ENCODE peak calls at places on chromosome 15, in four cellular contexts. B is WTC11, H is psoas muscle, Y is A549. Z is an unnamed sample.

GRCh38 chr15:45343258-45343860 is 35.0 kb downstream of the GATM start:
- DNase-seq in H (no peak), Y (no peak), B (no peak), Z (no peak)

GRCh38 chr15:78035861-78036476 is 41.5 kb downstream of the TBC1D2B start:
- DNase-seq in B (no peak), H (no peak), Y (no peak), Z (no peak)

GRCh38 chr15:76185716-76186115 is 125.6 kb downstream of the ETFA start:
- DNase-seq in B (peak), H (no peak), Y (peak), Z (no peak)

GRCh38 chr15:101497484-101498034 is 8.1 kb upstream of the PCSK6 start:
- DNase-seq in Y (no peak), B (no peak), H (no peak), Z (no peak)

GRCh38 chr15:49084285-49084570 is 38.0 kb upstream of the SECISBP2L start:
- DNase-seq in Y (no peak), H (no peak), B (no peak), Z (no peak)

GRCh38 chr15:32718082-32718821 is 448 bp downstream of the GREM1 start:
- DNase-seq in H (no peak), Y (no peak), B (peak), Z (no peak)

GRCh38 chr15:41056810-41057209 is 59.3 kb downstream of the INO80 start:
- DNase-seq in Y (no peak), B (no peak), H (no peak), Z (no peak)

GRCh38 chr15:48781481-48782081 is 29.3 kb downstream of the CEP152 start:
- DNase-seq in H (no peak), B (no peak), Y (no peak), Z (peak)

GRCh38 chr15:61994216-61994615 is 66.0 kb downstream of the VPS13C start:
- DNase-seq in H (no peak), Y (no peak), B (no peak), Z (no peak)

GRCh38 chr15:44788748-44789147 is 52.4 kb downstream of the TRIM69 start:
- DNase-seq in B (no peak), H (no peak), Y (no peak), Z (no peak)

GRCh38 chr15:29021901-29022300 is 136.1 kb downstream of the APBA2 start:
- DNase-seq in B (no peak), Y (no peak), H (no peak), Z (no peak)

GRCh38 chr15:38894260-38894948 is 329.8 kb upstream of the RASGRP1 start:
- DNase-seq in Y (peak), H (no peak), B (no peak), Z (no peak)

GRCh38 chr15:34336947-34337556 is 529 bp downstream of the SLC12A6 start:
- DNase-seq in Y (no peak), H (no peak), B (no peak), Z (no peak)

GRCh38 chr15:77747175-77748077 is 114.7 kb upstream of the LINGO1 start:
- DNase-seq in H (no peak), B (no peak), Y (no peak), Z (no peak)

GRCh38 chr15:90904746-90905145 is 1.6 kb downstream of the MAN2A2 start:
- DNase-seq in Y (no peak), H (no peak), B (no peak), Z (no peak)

GRCh38 chr15:87949214-87949933 is 307.2 kb downstream of the NTRK3 start:
- DNase-seq in H (no peak), Y (no peak), B (no peak), Z (no peak)

DNA sequence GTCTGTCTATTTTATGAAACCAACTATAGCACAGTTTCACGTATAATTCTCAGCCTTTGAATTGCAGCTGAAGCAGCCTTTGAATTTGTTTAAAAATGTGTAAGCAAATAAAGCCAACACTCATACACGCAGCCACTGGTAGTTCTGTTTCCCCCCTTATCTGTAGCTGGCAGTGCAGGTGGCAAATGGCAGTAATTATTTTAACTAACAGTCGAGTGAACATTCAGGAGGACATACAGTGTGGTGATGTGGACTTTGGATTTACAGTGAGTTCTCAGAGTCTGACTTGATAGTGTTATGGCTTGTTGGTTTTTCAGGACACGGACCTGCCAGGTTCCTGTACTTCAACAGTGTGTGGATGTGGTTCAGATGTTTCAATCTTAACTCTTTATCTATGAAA is 64.0 kb upstream of the SKOR1 start:
- DNase-seq in Y (no peak), B (no peak), H (no peak), Z (no peak)
- TF ChIP-seq CTCF in Y (no peak), B (no peak), H (no peak), Z (no peak)

DNA sequence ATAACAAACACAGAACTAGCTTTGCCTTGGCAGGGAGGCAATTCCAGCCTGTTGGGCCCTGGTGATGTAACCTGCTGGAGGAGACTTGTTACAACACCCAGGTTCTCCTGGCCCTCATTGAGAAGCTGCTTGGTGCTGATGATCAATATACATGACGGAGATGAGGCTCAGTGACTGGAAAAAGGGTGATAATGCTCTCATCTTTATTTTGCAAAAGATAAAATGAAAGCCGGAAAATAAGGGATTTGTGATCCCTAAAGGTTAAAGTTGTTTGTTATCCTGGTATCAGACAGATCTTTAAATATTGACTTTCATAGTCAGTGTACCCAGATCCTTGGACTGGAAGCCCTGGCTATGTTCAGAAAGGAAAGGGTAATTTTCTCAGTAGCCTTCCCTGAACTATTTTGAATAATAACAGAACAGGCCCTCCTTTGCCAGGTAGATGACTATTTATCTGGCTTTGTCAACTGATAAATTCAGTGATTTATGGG is 118.9 kb upstream of the MEIS2 start:
- DNase-seq in Y (no peak), B (no peak), H (no peak), Z (peak)
- TF ChIP-seq CTCF in Y (no peak), B (no peak), H (no peak), Z (no peak)

GRCh38 chr15:74957301-74958035 is 896 bp upstream of the RPP25 start:
- DNase-seq in H (peak), Y (peak), B (peak), Z (peak)

GRCh38 chr15:74959643-74959939 is 3.0 kb upstream of the RPP25 start:
- DNase-seq in Y (no peak), H (no peak), B (no peak), Z (no peak)

GRCh38 chr15:74956648-74957300 is at the start of gene RPP25:
- DNase-seq in B (peak), Y (peak), H (peak), Z (peak)

GRCh38 chr15:74958908-74959642 is 2.5 kb upstream of the RPP25 start:
- DNase-seq in H (no peak), Y (no peak), B (peak), Z (no peak)

GRCh38 chr15:74958320-74958907 is 1.8 kb upstream of the RPP25 start:
- DNase-seq in Y (peak), B (peak), H (peak), Z (peak)
- TF ChIP-seq CTCF in Y (no peak), B (no peak), H (peak), Z (no peak)

GRCh38 chr15:57377478-57377847 is 1.2 kb downstream of the CGNL1 start:
- DNase-seq in Y (peak), H (no peak), B (no peak), Z (no peak)
- TF ChIP-seq CTCF in Y (peak), H (no peak), B (no peak), Z (peak)

GRCh38 chr15:56957812-56958406 is 39.5 kb downstream of the TCF12 start:
- DNase-seq in Y (no peak), H (no peak), B (no peak), Z (no peak)
- TF ChIP-seq CTCF in Y (no peak), H (no peak), B (no peak), Z (no peak)

DNA sequence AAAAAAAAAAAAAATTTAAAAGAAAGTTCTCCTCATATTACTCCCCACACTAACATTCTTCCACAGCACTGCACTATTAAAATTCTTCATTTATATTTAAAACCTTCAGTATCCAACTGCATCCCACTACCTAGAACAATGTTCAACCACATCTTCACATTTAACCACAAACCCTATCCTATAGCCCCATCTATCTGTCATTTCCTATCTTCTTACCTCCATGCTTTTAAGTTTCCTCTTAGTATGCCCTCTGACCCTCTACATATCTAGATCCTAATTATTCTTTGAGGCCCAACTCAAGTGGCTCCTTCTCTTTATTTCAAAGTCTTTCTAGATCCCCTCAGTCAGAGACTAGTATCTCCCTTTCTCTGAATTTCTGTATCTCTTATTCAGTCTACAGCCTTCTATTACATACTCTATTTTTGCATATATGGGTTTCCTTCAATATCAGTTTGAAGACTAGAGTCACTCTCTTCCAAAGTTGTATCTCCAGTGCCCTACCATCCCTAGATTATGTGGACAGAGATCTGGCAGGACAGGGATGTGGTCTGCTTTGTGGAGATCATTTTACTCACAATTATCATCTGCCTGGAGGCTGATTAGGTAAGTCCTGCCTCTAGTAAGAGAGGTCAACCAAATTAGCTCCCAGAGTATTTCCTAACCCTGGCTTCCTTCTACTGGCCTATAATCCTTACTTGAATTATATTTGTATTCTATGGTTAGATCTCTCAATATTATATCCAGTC is 1.4 kb downstream of the CIAO2A start:
- DNase-seq in B (no peak), Y (no peak), H (no peak), Z (no peak)
- TF ChIP-seq CTCF in B (no peak), Y (peak), H (no peak), Z (peak)

Z was measured in right lobe of liver.